ENCODE peak calls at places on chromosome 1, in nine cellular contexts. X, A, Y, U, J, O, S, I and P are unnamed samples.

GRCh38 chr1:93459126-93459525 is 11.2 kb downstream of the FNBP1L start:
- DNase-seq in Y (no peak), I (no peak), J (no peak), S (no peak), U (no peak), O (no peak), A (no peak), X (no peak), P (no peak)

GRCh38 chr1:151961795-151962194 is 31.9 kb downstream of the S100A10 start:
- DNase-seq in X (no peak), U (no peak), A (no peak), I (no peak), Y (no peak), O (no peak), S (no peak), J (no peak), P (no peak)

GRCh38 chr1:8170059-8170835 is 144.1 kb upstream of the ERRFI1 start:
- DNase-seq in S (no peak), A (no peak), X (no peak), I (no peak), Y (no peak), U (no peak), O (no peak), J (no peak), P (no peak)

GRCh38 chr1:108601708-108602410 is 42.0 kb downstream of the EEIG2 start:
- DNase-seq in X (no peak), S (no peak), Y (no peak), O (no peak), U (no peak), A (peak), I (no peak), J (no peak), P (no peak)

GRCh38 chr1:157105988-157106812 is 6.6 kb upstream of the ETV3L start:
- DNase-seq in Y (no peak), U (no peak), A (peak), I (no peak), X (no peak), J (no peak), S (no peak), O (no peak), P (peak)

GRCh38 chr1:5099018-5099417 is 444.6 kb downstream of the AJAP1 start:
- DNase-seq in J (no peak), U (no peak), I (no peak), Y (no peak), X (no peak), S (no peak), O (peak), A (no peak), P (no peak)

GRCh38 chr1:167934407-167935251 is 1.9 kb upstream of the DCAF6 start:
- DNase-seq in A (peak), I (no peak), O (peak), X (no peak), S (no peak), Y (no peak), U (no peak), J (no peak), P (no peak)

GRCh38 chr1:33762099-33762830 is 101.6 kb upstream of the HMGB4 start:
- DNase-seq in U (no peak), O (no peak), A (peak), X (no peak), S (no peak), I (no peak), Y (no peak), J (no peak), P (no peak)

GRCh38 chr1:101346419-101346818 is 109.6 kb downstream of the S1PR1 start:
- DNase-seq in I (no peak), U (no peak), X (no peak), O (no peak), Y (no peak), A (no peak), S (no peak), J (no peak), P (no peak)

GRCh38 chr1:23902611-23903278 is 10.4 kb downstream of the CNR2 start:
- DNase-seq in X (no peak), J (no peak), Y (no peak), O (peak), U (no peak), S (peak), A (no peak), I (no peak), P (no peak)

GRCh38 chr1:155322571-155322952 is 1.9 kb downstream of the RUSC1 start:
- DNase-seq in X (no peak), S (no peak), I (no peak), O (no peak), Y (no peak), J (no peak), U (no peak), A (no peak), P (no peak)

GRCh38 chr1:3238705-3239278 is 169.8 kb downstream of the PRDM16 start:
- DNase-seq in S (no peak), O (no peak), X (no peak), I (no peak), J (no peak), U (no peak), A (no peak), Y (no peak), P (no peak)

GRCh38 chr1:27594542-27595510 is 9.1 kb downstream of the AHDC1 start:
- DNase-seq in I (no peak), Y (no peak), X (no peak), J (no peak), A (peak), S (peak), O (no peak), U (no peak), P (no peak)

GRCh38 chr1:110824192-110824591 is 48.8 kb upstream of the CD53 start:
- DNase-seq in U (no peak), O (no peak), X (no peak), J (no peak), S (no peak), Y (no peak), I (no peak), A (no peak), P (no peak)

GRCh38 chr1:184695023-184695422 is 59.6 kb downstream of the EDEM3 start:
- DNase-seq in J (no peak), I (no peak), Y (no peak), U (no peak), O (no peak), X (no peak), S (no peak), A (no peak), P (no peak)

GRCh38 chr1:20255666-20256065 is 35.0 kb upstream of the VWA5B1 start:
- DNase-seq in I (no peak), A (peak), X (no peak), Y (no peak), O (peak), S (no peak), J (no peak), U (no peak), P (no peak)

GRCh38 chr1:30008998-30009657 is 714.3 kb downstream of the MATN1 start:
- DNase-seq in Y (no peak), X (no peak), I (no peak), A (no peak), J (no peak), O (no peak), U (no peak), S (peak), P (no peak)

GRCh38 chr1:33368431-33368830 is 47.5 kb upstream of the A3GALT2 start:
- DNase-seq in O (no peak), J (no peak), X (no peak), A (no peak), I (no peak), S (peak), Y (no peak), U (no peak), P (no peak)

GRCh38 chr1:183925947-183926346 is 111.6 kb downstream of the COLGALT2 start:
- DNase-seq in J (no peak), S (no peak), A (no peak), X (no peak), O (no peak), I (no peak), Y (no peak), U (no peak), P (no peak)

GRCh38 chr1:5667513-5668325 is 324.5 kb downstream of the NPHP4 start:
- DNase-seq in J (no peak), S (no peak), U (no peak), I (no peak), X (no peak), Y (no peak), A (no peak), O (peak), P (no peak)

GRCh38 chr1:2145946-2146835 is 48.4 kb downstream of the FAAP20 start:
- DNase-seq in I (no peak), Y (no peak), U (no peak), J (no peak), X (no peak), S (no peak), O (no peak), A (no peak), P (no peak)

GRCh38 chr1:40853113-40853999 is 8.8 kb downstream of the CITED4 start:
- DNase-seq in S (no peak), O (no peak), X (no peak), U (no peak), I (no peak), A (no peak), J (no peak), Y (no peak), P (no peak)

GRCh38 chr1:9289090-9289534 is 3.6 kb upstream of the SPSB1 start:
- DNase-seq in A (no peak), X (peak), S (no peak), I (peak), U (no peak), Y (peak), J (peak), O (peak), P (no peak)

GRCh38 chr1:223700942-223701637 is 11.2 kb upstream of the CAPN2 start:
- DNase-seq in U (no peak), S (peak), J (no peak), X (no peak), O (no peak), A (peak), I (no peak), Y (no peak), P (no peak)

GRCh38 chr1:36366091-36366661 is 19.5 kb downstream of the STK40 start:
- DNase-seq in O (no peak), S (peak), J (no peak), I (peak), A (no peak), Y (no peak), U (no peak), X (no peak), P (no peak)

GRCh38 chr1:12380316-12381249 is 150.8 kb downstream of the VPS13D start:
- DNase-seq in U (no peak), Y (no peak), A (no peak), J (no peak), X (no peak), S (no peak), O (peak), I (no peak), P (no peak)

GRCh38 chr1:185733818-185734709 is at the start of gene HMCN1:
- DNase-seq in U (peak), J (peak), O (peak), X (peak), I (no peak), S (peak), A (peak), Y (no peak), P (peak)

GRCh38 chr1:93888900-93889299 is 9.9 kb upstream of the DNTTIP2 start:
- DNase-seq in A (no peak), J (no peak), S (no peak), U (no peak), O (no peak), Y (no peak), X (no peak), I (no peak), P (no peak)

GRCh38 chr1:68470388-68470970 is 20.7 kb upstream of the RPE65 start:
- DNase-seq in X (no peak), I (no peak), J (no peak), Y (no peak), U (no peak), A (peak), O (no peak), S (no peak), P (no peak)

GRCh38 chr1:205477759-205478247 is 22.0 kb upstream of the BLACAT1 start:
- DNase-seq in J (no peak), I (no peak), X (no peak), S (no peak), A (peak), Y (no peak), O (peak), U (no peak), P (no peak)

GRCh38 chr1:240539700-240540414 is 72.1 kb downstream of the GREM2 start:
- DNase-seq in I (no peak), X (no peak), U (no peak), Y (no peak), O (no peak), A (no peak), J (no peak), S (no peak), P (no peak)

GRCh38 chr1:113452921-113453770 is 62.8 kb downstream of the MAGI3 start:
- DNase-seq in U (no peak), O (peak), X (no peak), Y (no peak), S (peak), A (no peak), I (no peak), J (no peak), P (peak)

GRCh38 chr1:59903136-59903754 is 23.3 kb downstream of the CYP2J2 start:
- DNase-seq in S (peak), A (no peak), I (no peak), O (peak), Y (no peak), X (no peak), J (no peak), U (no peak), P (no peak)

GRCh38 chr1:156844638-156845037 is 14.3 kb downstream of the INSRR start:
- DNase-seq in A (no peak), Y (no peak), J (no peak), S (peak), X (no peak), I (no peak), U (no peak), O (no peak), P (no peak)